ENCODE peak calls at places on chromosomes 16 and 17, in eight cellular contexts. V is H7, M is colonic mucosa, X is adrenal gland, Z is sigmoid colon, W is upper lobe of right lung, N is IMR-90, F is neuronal stem cell. O is an unnamed sample. For H3K27me3 and H3K36me3, the result is how much of the 10 kb centered on the place peaks cover.

GRCh38 chr17:38324141-38324540 is 19.6 kb downstream of the GPR179 start:
- DNase-seq in V (no peak), M (no peak), X (no peak), Z (no peak), W (no peak), N (no peak), F (no peak), O (no peak)

GRCh38 chr16:12951392-12951791 is 50.0 kb downstream of the SHISA9 start:
- DNase-seq in V (peak), M (no peak), X (no peak), Z (no peak), W (no peak), N (no peak), F (no peak), O (no peak)

GRCh38 chr17:16442594-16443389 is 27.4 kb downstream of the TRPV2 start:
- DNase-seq in V (no peak), M (no peak), X (no peak), Z (no peak), W (no peak), N (no peak), F (no peak), O (no peak)

GRCh38 chr16:58509256-58510096 is 5.8 kb upstream of the SETD6 start:
- DNase-seq in V (no peak), M (no peak), X (peak), Z (peak), W (peak), N (no peak), F (no peak), O (no peak)

GRCh38 chr16:80526418-80527061 is 14.3 kb upstream of the DYNLRB2 start:
- DNase-seq in V (peak), M (peak), X (peak), Z (no peak), W (no peak), N (peak), F (peak), O (peak)

GRCh38 chr17:3914319-3914685 is 2.0 kb downstream of the P2RX1 start:
- DNase-seq in V (no peak), M (peak), X (no peak), Z (no peak), W (no peak), N (no peak), F (no peak), O (no peak)

GRCh38 chr16:4982056-4982867 is 24.1 kb downstream of the SEC14L5 start:
- DNase-seq in V (peak), M (no peak), X (peak), Z (no peak), W (no peak), N (no peak), F (no peak), O (no peak)

GRCh38 chr17:40303009-40303657 is 5.8 kb upstream of the RARA start:
- DNase-seq in V (peak), M (peak), X (no peak), Z (no peak), W (no peak), N (peak), F (no peak), O (peak)

GRCh38 chr16:79508294-79508693 is 92.2 kb downstream of the MAF start:
- DNase-seq in V (no peak), M (no peak), X (peak), Z (no peak), W (no peak), N (no peak), F (no peak), O (no peak)

GRCh38 chr16:69131749-69132423 is 502 bp downstream of the CHTF8 start:
- DNase-seq in V (peak), M (peak), X (peak), Z (peak), W (peak), N (peak), F (peak), O (peak)

GRCh38 chr16:58459344-58460218 is 40.4 kb upstream of the NDRG4 start:
- DNase-seq in V (no peak), M (no peak), X (peak), Z (no peak), W (no peak), N (peak), F (no peak), O (no peak)

GRCh38 chr17:81416612-81417011 is 21.4 kb downstream of the BAHCC1 start:
- DNase-seq in V (no peak), M (peak), X (no peak), Z (no peak), W (no peak), N (no peak), F (no peak), O (no peak)

GRCh38 chr16:31010539-31010938 is at the start of gene STX1B:
- DNase-seq in V (peak), M (no peak), X (no peak), Z (no peak), W (no peak), N (no peak), F (peak), O (peak)

GRCh38 chr17:34706029-34706428 is 126.6 kb downstream of the TMEM132E start:
- DNase-seq in V (no peak), M (no peak), X (no peak), Z (no peak), W (no peak), N (peak), F (peak), O (no peak)

GRCh38 chr16:26316683-26317464 is 625.1 kb downstream of the HS3ST4 start:
- DNase-seq in V (peak), M (no peak), X (no peak), Z (no peak), W (no peak), N (no peak), F (peak), O (no peak)

GRCh38 chr17:81396722-81397313 is 1.6 kb downstream of the BAHCC1 start:
- DNase-seq in V (peak), M (peak), X (peak), Z (no peak), W (peak), N (no peak), F (no peak), O (peak)

GRCh38 chr16:7653746-7654145 is 321.1 kb downstream of the RBFOX1 start:
- DNase-seq in V (peak), M (no peak), X (no peak), Z (no peak), W (no peak), N (no peak), F (no peak), O (no peak)

DNA sequence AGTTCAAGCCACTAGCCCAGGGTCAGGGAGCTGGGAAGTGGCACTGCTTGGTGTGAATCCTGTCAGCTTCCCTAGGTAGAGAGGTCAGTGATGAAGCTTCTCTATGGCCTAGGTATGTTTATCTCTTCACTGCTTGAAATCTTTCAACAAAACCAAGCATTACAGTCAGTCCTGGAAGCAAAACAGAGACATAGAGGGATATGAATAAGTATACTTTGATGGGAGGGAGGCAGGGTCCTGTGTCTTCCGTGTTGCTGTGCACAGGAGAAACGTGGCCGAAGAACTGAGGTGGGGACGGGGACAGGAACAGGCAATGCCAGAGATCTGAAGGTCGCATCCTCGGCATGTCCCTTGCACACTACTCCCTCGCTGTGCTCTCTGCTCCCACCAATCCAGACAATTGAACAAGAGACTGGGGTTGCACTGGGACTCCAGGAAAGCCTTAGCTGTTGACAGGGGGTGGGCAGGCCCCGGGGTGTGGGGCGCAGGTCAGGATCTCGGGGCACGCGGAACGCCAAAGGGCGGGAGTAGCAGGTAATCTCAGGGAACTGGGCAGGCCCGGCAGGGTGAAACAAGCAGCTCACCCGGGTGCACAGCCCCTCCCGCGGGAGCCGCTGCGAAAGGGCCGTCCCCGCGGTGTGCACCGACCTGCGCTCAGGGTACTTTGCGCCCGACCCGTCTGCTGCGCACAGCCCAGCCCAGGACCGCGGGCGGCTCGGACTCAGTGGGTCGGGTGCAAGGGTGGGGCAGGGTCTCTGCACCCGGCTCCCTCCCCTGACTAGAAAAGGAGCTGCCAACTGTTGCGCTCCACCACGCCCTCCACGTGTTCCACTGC is at the start of gene MT1H:
- DNase-seq in V (peak), M (peak), X (no peak), Z (no peak), W (no peak), N (no peak), F (no peak), O (no peak)
- H3K27me3 ChIP-seq in V (half or more), M (under half), X (under half), Z (half or more), W (half or more), N (half or more), F (half or more), O (under half)

GRCh38 chr17:21275047-21275578 is 9.4 kb upstream of the MAP2K3 start:
- DNase-seq in V (peak), M (no peak), X (no peak), Z (no peak), W (no peak), N (no peak), F (no peak), O (no peak)
- H3K36me3 ChIP-seq in V (under half), M (under half), X (under half), Z (under half), W (under half), N (under half), F (under half), O (under half)

GRCh38 chr17:42422412-42422957 is 571 bp downstream of the CAVIN1 start:
- DNase-seq in V (peak), M (no peak), X (peak), Z (peak), W (peak), N (peak), F (no peak), O (no peak)

GRCh38 chr17:42423766-42424165 is 710 bp upstream of the CAVIN1 start:
- DNase-seq in V (no peak), M (no peak), X (no peak), Z (peak), W (no peak), N (no peak), F (no peak), O (no peak)

GRCh38 chr17:42428141-42428944 is 5.3 kb upstream of the CAVIN1 start:
- DNase-seq in V (peak), M (peak), X (peak), Z (peak), W (no peak), N (peak), F (peak), O (peak)

GRCh38 chr17:42422958-42423712 is at the start of gene CAVIN1:
- DNase-seq in V (peak), M (peak), X (peak), Z (peak), W (peak), N (peak), F (peak), O (no peak)

DNA sequence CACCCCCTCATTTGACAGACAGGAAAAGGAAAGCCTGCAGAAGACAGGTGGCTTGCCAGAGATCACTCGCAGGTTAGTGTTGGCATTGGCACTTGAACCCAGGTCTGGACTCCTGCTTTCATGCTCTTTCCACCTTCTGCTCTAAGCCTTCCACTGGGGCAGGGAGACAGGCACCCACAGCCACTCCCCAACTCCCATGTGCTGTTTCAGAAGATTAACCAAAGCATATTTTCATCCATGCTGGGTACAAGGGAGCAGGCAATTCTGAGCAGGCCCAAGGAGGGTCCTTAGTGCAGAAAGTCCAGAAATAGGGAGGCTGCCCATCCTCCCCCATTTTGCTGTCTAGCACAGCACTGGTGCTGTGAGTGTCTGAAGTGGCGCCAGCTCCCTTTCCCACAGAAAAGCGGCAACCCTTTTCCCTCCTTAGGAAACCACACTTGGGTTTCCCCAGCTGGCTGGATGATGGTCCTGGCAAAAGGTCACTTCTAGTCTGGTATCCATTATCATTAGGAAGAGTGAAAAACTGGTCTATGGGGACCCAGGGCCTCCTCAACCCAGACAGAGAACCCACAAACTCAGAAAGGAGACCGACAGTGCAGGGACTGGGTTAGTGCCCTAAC is 2.0 kb upstream of the CAVIN1 start:
- DNase-seq in V (no peak), M (no peak), X (no peak), Z (peak), W (no peak), N (peak), F (no peak), O (no peak)
- H3K27me3 ChIP-seq in V (under half), M (under half), X (under half), Z (under half), W (under half), N (under half), F (half or more), O (under half)

GRCh38 chr16:56569971-56570370 is 5.1 kb downstream of the MT4 start:
- DNase-seq in V (no peak), M (no peak), X (peak), Z (peak), W (no peak), N (no peak), F (no peak), O (no peak)
- H3K36me3 ChIP-seq in V (under half), M (under half), X (under half), Z (under half), W (under half), N (under half), F (under half), O (under half)

GRCh38 chr16:84927621-84928591 is 83.4 kb downstream of the ZDHHC7 start:
- DNase-seq in V (no peak), M (no peak), X (peak), Z (peak), W (no peak), N (no peak), F (no peak), O (no peak)
- H3K27me3 ChIP-seq in V (under half), M (under half), X (under half), Z (under half), W (under half), N (under half), F (under half), O (under half)

GRCh38 chr17:43768943-43769342 is 9.8 kb downstream of the DUSP3 start:
- DNase-seq in V (no peak), M (no peak), X (no peak), Z (no peak), W (no peak), N (no peak), F (no peak), O (no peak)

GRCh38 chr17:43769859-43770258 is 8.9 kb downstream of the DUSP3 start:
- DNase-seq in V (no peak), M (no peak), X (no peak), Z (no peak), W (no peak), N (no peak), F (no peak), O (no peak)

GRCh38 chr17:43769426-43769825 is 9.4 kb downstream of the DUSP3 start:
- DNase-seq in V (no peak), M (no peak), X (no peak), Z (no peak), W (no peak), N (no peak), F (no peak), O (no peak)

GRCh38 chr17:43772877-43773648 is 5.7 kb downstream of the DUSP3 start:
- DNase-seq in V (no peak), M (no peak), X (peak), Z (no peak), W (no peak), N (no peak), F (no peak), O (no peak)

DNA sequence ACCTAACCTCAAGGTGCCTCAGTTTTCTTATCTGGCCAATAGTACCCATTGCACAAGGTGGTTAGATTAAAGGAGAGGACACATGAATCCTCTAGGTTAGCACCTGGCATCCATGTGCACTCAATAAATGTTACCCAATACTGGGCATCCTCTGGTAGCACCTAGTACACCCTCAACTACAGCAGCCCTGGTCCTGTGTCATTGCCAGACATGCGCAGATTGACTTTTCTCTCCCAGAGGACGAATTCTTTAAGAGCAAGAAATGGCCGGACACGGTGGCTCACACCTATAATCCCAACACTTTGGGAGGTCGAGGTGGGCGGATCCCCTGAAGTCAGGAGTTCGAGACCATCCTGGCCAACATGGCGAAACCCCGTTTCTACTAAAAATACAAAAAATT is 7.3 kb downstream of the DUSP3 start:
- DNase-seq in V (no peak), M (no peak), X (no peak), Z (no peak), W (no peak), N (no peak), F (no peak), O (no peak)
- H3K36me3 ChIP-seq in V (under half), M (under half), X (half or more), Z (under half), W (half or more), N (half or more), F (under half), O (under half)

GRCh38 chr17:73582821-73583220 is 61.4 kb downstream of the SDK2 start:
- DNase-seq in V (no peak), M (no peak), X (no peak), Z (no peak), W (no peak), N (no peak), F (no peak), O (no peak)

GRCh38 chr17:73581379-73581778 is 62.9 kb downstream of the SDK2 start:
- DNase-seq in V (no peak), M (no peak), X (no peak), Z (no peak), W (no peak), N (no peak), F (no peak), O (no peak)

GRCh38 chr17:73576556-73576955 is 67.7 kb downstream of the SDK2 start:
- DNase-seq in V (no peak), M (no peak), X (no peak), Z (no peak), W (no peak), N (no peak), F (no peak), O (no peak)

GRCh38 chr17:73584049-73584448 is 60.2 kb downstream of the SDK2 start:
- DNase-seq in V (no peak), M (no peak), X (no peak), Z (no peak), W (no peak), N (no peak), F (no peak), O (no peak)

DNA sequence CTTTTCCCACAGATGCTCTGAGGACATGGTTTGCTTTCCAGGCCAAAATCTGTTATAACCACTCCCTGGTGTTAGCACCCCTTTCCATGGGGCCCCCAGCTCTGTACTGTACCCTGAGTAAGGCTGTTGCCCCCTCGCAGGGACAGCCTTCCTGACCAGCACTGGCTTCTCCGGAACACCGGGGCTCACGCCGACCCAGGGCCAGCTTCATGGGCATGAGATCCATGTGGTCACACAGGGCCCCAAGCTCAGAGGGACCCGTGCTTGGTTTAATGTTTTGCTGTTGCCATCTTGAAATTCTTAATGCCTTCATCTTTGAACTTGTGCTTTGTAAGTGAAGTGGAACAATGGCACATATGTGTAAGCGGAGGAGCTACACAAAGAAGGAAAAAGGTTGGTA is 63.9 kb downstream of the SDK2 start:
- DNase-seq in V (no peak), M (no peak), X (no peak), Z (no peak), W (no peak), N (no peak), F (no peak), O (no peak)
- H3K27me3 ChIP-seq in V (under half), M (under half), X (under half), Z (under half), W (under half), N (under half), F (under half), O (under half)

DNA sequence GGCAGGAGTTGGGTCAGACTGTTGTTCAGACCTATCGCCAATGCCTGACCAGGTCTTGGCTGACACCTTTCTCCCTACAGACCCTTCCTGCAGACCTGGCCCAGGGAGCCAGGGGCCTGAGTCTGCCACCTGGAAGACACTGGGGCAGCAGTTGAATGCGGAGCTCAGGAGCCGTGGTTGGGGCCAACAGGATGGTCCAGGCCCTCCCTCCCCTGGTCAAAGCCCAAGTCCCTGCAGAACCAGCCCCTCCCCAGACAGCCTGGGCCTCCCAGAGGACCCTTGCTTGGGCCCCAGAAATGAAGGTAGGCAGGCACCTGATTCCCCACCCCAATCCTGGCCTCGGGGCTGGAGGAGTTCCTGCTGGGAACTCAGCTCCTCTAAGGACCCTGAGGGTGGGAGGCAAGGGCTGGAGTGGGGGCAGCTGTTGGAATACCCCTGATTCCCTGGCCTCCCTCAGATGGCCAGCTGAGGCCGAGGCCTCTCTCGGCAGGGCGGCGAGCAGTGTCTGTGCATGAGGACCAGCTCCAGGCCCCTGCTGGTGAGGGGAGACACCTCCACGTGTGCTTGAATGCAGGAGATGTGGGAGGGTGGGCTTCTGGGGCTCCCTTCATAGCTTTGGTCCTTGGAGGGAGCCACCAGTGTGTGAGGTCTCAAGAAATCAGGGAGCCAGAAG is 3.6 kb downstream of the ACD start:
- DNase-seq in V (no peak), M (no peak), X (no peak), Z (no peak), W (no peak), N (no peak), F (no peak), O (no peak)
- H3K36me3 ChIP-seq in V (under half), M (under half), X (under half), Z (under half), W (under half), N (under half), F (under half), O (under half)